ENCODE peak calls at places on chromosomes 5 and 9, in nine cellular contexts. L, Q, F, P, C, N, O, K and M are unnamed samples.

GRCh38 chr9:109705515-109705914 is 74.5 kb upstream of the PALM2AKAP2 start:
- DNase-seq in K (no peak), O (no peak), F (peak; percentile 32), Q (no peak), L (no peak), P (no peak), N (peak; percentile 42), C (no peak), M (peak; percentile 33)

GRCh38 chr9:95242613-95243012 is 74.9 kb downstream of the FANCC start:
- DNase-seq in L (no peak), Q (no peak), O (no peak), C (no peak), N (no peak), P (no peak), F (no peak), K (no peak), M (no peak)

GRCh38 chr9:93326056-93326455 is 125.4 kb upstream of the FAM120A start:
- DNase-seq in F (no peak), O (no peak), K (no peak), N (no peak), L (no peak), C (no peak), P (no peak), Q (no peak), M (no peak)

GRCh38 chr5:74657165-74657564 is 16.6 kb upstream of the ENC1 start:
- DNase-seq in O (no peak), N (no peak), C (no peak), F (no peak), L (no peak), P (no peak), K (no peak), Q (no peak), M (no peak)

GRCh38 chr5:129400395-129400983 is 59.6 kb upstream of the ADAMTS19 start:
- DNase-seq in N (peak; percentile 25), F (no peak), K (no peak), L (no peak), O (no peak), Q (no peak), C (no peak), P (no peak), M (no peak)

GRCh38 chr9:27539479-27540441 is 10.1 kb upstream of the MOB3B start:
- DNase-seq in K (no peak), N (peak; percentile 77), L (peak; percentile 49), P (peak; percentile 70), C (no peak), F (no peak), Q (peak; percentile 51), O (no peak), M (peak; percentile 12)

GRCh38 chr9:89522261-89522978 is 24.5 kb upstream of the SEMA4D start:
- DNase-seq in Q (no peak), K (peak; percentile 46), C (no peak), L (peak; percentile 89), N (no peak), F (no peak), O (no peak), P (peak; percentile 39), M (no peak)

GRCh38 chr9:134709512-134710270 is 68.1 kb downstream of the COL5A1 start:
- DNase-seq in F (no peak), N (peak; percentile 71), P (peak; percentile 78), Q (no peak), L (no peak), K (peak; percentile 72), C (no peak), O (no peak), M (no peak)

GRCh38 chr9:69937830-69938535 is 105.7 kb upstream of the MAMDC2 start:
- DNase-seq in Q (no peak), N (peak; percentile 57), F (no peak), P (no peak), K (no peak), L (no peak), O (no peak), C (no peak), M (no peak)

GRCh38 chr5:139882961-139883539 is 87.4 kb downstream of the PSD2 start:
- DNase-seq in K (no peak), C (no peak), O (no peak), N (no peak), L (no peak), F (no peak), P (no peak), Q (no peak), M (no peak)

GRCh38 chr5:95631991-95632675 is 12.2 kb downstream of the GPR150 start:
- DNase-seq in K (no peak), L (peak; percentile 76), O (no peak), P (no peak), C (no peak), Q (no peak), F (no peak), N (peak; percentile 45), M (no peak)

GRCh38 chr9:109314011-109314531 is 6.8 kb downstream of the EPB41L4B start:
- DNase-seq in P (no peak), K (no peak), C (peak; percentile 57), N (no peak), O (peak; percentile 65), L (peak; percentile 74), F (no peak), Q (no peak), M (no peak)

GRCh38 chr9:4077499-4078102 is 222.3 kb downstream of the GLIS3 start:
- DNase-seq in F (peak; percentile 48), P (peak; percentile 90), O (peak; percentile 88), K (peak; percentile 78), Q (peak; percentile 29), N (peak; percentile 95), L (peak; percentile 89), C (peak; percentile 88), M (no peak)

GRCh38 chr9:85586684-85587083 is 155.1 kb downstream of the AGTPBP1 start:
- DNase-seq in P (no peak), L (no peak), K (no peak), C (no peak), N (no peak), O (no peak), F (no peak), Q (no peak), M (no peak)

GRCh38 chr5:72134226-72134625 is 27.0 kb downstream of the MAP1B start:
- DNase-seq in C (no peak), L (no peak), N (no peak), P (no peak), Q (no peak), F (no peak), O (no peak), K (no peak), M (no peak)

GRCh38 chr5:76720988-76721569 is 5.2 kb downstream of the F2R start:
- DNase-seq in O (no peak), P (no peak), L (no peak), Q (no peak), N (no peak), K (no peak), C (no peak), F (no peak), M (no peak)

GRCh38 chr5:173885481-173886010 is 2.6 kb upstream of the CPEB4 start:
- DNase-seq in F (no peak), L (peak; percentile 83), O (no peak), K (no peak), N (peak; percentile 48), Q (no peak), P (peak; percentile 54), C (peak; percentile 69), M (no peak)

GRCh38 chr5:170049713-170050112 is 56.0 kb upstream of the FOXI1 start:
- DNase-seq in O (no peak), Q (no peak), P (no peak), L (no peak), N (no peak), K (no peak), C (no peak), F (no peak), M (no peak)

GRCh38 chr9:75229605-75230332 is 141.5 kb downstream of the OSTF1 start:
- DNase-seq in Q (no peak), P (peak; percentile 72), K (no peak), N (peak; percentile 7), C (peak; percentile 70), L (peak; percentile 85), F (peak; percentile 68), O (no peak), M (no peak)
- TF ChIP-seq CTCF in Q (no peak), P (no peak), K (no peak), N (no peak), C (no peak), L (peak; percentile 8), F (no peak), O (no peak), M (no peak)

DNA sequence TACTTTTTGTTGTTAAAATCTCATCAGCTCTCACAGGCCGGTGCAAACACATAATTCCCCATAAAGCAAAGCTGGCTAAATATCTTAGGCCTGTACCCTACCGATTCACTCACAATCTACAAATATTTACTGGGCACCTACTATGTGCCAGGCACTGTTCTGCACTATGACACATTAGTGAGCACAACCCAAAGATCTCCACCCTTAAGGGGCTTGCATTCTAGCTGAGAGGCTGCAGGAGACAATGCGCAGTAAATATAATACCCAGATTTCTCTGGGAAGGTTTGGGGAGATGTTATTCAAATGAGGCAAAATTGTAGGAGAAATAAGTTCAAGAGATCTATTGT is 53.7 kb downstream of the FNBP1 start:
- DNase-seq in N (no peak), F (no peak), L (no peak), P (no peak), K (no peak), C (no peak), O (no peak), Q (no peak), M (no peak)
- H3K4me3 ChIP-seq in N (no peak overlapping the region), F (peak overlapping the region; percentile 36), L (no peak overlapping the region), P (no peak overlapping the region), K (no peak overlapping the region), C (no peak overlapping the region), O (no peak overlapping the region), Q (no peak overlapping the region), M (no peak overlapping the region)

GRCh38 chr5:154405078-154405792 is 40.6 kb upstream of the SAP30L start:
- DNase-seq in F (peak; percentile 40), L (peak; percentile 90), C (peak; percentile 82), N (peak; percentile 85), Q (peak; percentile 43), P (peak; percentile 76), K (peak; percentile 81), O (peak; percentile 88), M (no peak)
- TF ChIP-seq CTCF in F (peak; percentile 85), L (peak; percentile 85), C (peak; percentile 76), N (peak; percentile 90), Q (peak; percentile 88), P (peak; percentile 91), K (peak; percentile 83), O (peak; percentile 90), M (peak; percentile 98)

GRCh38 chr5:103260951-103261350 is 2.4 kb downstream of the MACIR start:
- DNase-seq in K (no peak), C (no peak), F (no peak), P (no peak), N (no peak), L (no peak), Q (no peak), O (no peak), M (no peak)
- H3K4me3 ChIP-seq in K (peak overlapping the region; percentile 96), C (no peak overlapping the region), F (no peak overlapping the region), P (peak overlapping the region; percentile 90), N (peak overlapping the region; percentile 76), L (no peak overlapping the region), Q (no peak overlapping the region), O (no peak overlapping the region), M (peak overlapping the region; percentile 46)

DNA sequence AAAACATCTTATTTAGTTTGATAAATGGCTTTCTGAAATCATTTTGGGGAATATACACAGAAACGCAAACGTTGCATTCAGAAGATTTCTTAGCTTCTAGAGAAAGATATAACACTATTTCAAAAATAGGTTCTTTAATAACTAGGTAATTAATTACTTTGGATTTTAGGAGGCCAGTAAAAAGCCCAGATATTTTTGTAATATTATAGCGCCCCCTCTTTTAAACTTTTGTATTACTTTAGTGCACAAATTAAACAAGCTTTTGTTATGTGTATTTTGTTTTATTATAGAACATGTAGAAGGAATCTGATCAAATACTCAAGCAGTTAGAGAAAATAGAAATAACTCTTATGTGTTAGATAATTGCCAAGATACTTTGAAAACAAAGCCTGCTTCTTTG is 57.7 kb downstream of the COMMD10 start:
- DNase-seq in N (no peak), Q (no peak), C (no peak), L (no peak), K (no peak), O (no peak), P (no peak), F (no peak), M (no peak)
- TF ChIP-seq CTCF in N (no peak), Q (no peak), C (no peak), L (no peak), K (no peak), O (no peak), P (no peak), F (no peak), M (no peak)